ENCODE peak calls at places on chromosomes 5 and 9, in ten cellular contexts. D, H, V, P, F, C, E, B, O and Y are unnamed samples.

GRCh38 chr5:117681855-117682254 is 1107.2 kb upstream of the SEMA6A start:
- DNase-seq in H (no peak), O (no peak), E (no peak), P (no peak), F (no peak), D (no peak), C (no peak), B (no peak), V (no peak), Y (no peak)

GRCh38 chr5:1110930-1111726 is 735 bp downstream of the SLC12A7 start:
- DNase-seq in O (no peak), D (no peak), V (no peak), P (no peak), B (no peak), F (no peak), C (no peak), H (peak; percentile 22), E (no peak), Y (no peak)

GRCh38 chr9:112007575-112008240 is 111.1 kb downstream of the UGCG start:
- DNase-seq in B (no peak), O (no peak), V (no peak), E (no peak), C (no peak), H (no peak), D (no peak), P (no peak), F (no peak), Y (no peak)

GRCh38 chr9:114321759-114322158 is 1.1 kb upstream of the ORM1 start:
- DNase-seq in C (no peak), D (no peak), E (no peak), V (no peak), P (no peak), O (no peak), F (peak; percentile 78), H (no peak), B (no peak), Y (no peak)

GRCh38 chr9:90368241-90368640 is 274.4 kb downstream of the DIRAS2 start:
- DNase-seq in P (no peak), O (no peak), H (no peak), D (no peak), C (no peak), B (no peak), V (no peak), E (no peak), F (no peak), Y (no peak)

GRCh38 chr9:91207889-91208651 is 153.6 kb downstream of the AUH start:
- DNase-seq in F (peak; percentile 71), E (peak; percentile 43), P (no peak), D (peak; percentile 72), O (no peak), V (no peak), B (no peak), C (no peak), H (no peak), Y (no peak)

GRCh38 chr5:64285188-64286130 is 119.8 kb downstream of the RNF180 start:
- DNase-seq in B (no peak), P (no peak), F (no peak), H (no peak), C (no peak), D (no peak), O (no peak), E (no peak), V (no peak), Y (no peak)

GRCh38 chr5:129698661-129699060 is 49.2 kb upstream of the MINAR2 start:
- DNase-seq in C (no peak), H (no peak), F (no peak), E (no peak), O (no peak), D (no peak), V (no peak), B (no peak), P (no peak), Y (no peak)

GRCh38 chr5:115414406-115415142 is 118.1 kb upstream of the CCDC112 start:
- DNase-seq in V (peak; percentile 50), B (no peak), P (no peak), C (no peak), H (no peak), F (peak; percentile 99), O (no peak), E (no peak), D (no peak), Y (no peak)

GRCh38 chr5:101897914-101898313 is 398.2 kb downstream of the SLCO4C1 start:
- DNase-seq in P (no peak), O (no peak), V (no peak), F (no peak), H (peak; percentile 8), E (no peak), B (no peak), C (no peak), D (peak; percentile 10), Y (no peak)

GRCh38 chr5:29122306-29122705 is 2071.2 kb upstream of the CDH6 start:
- DNase-seq in C (no peak), D (no peak), E (no peak), P (no peak), V (no peak), B (no peak), H (no peak), F (no peak), O (no peak), Y (no peak)

GRCh38 chr9:129675656-129676055 is 10.2 kb downstream of the PRRX2 start:
- DNase-seq in V (no peak), H (no peak), B (no peak), P (no peak), D (no peak), F (no peak), O (no peak), E (no peak), C (no peak), Y (no peak)

DNA sequence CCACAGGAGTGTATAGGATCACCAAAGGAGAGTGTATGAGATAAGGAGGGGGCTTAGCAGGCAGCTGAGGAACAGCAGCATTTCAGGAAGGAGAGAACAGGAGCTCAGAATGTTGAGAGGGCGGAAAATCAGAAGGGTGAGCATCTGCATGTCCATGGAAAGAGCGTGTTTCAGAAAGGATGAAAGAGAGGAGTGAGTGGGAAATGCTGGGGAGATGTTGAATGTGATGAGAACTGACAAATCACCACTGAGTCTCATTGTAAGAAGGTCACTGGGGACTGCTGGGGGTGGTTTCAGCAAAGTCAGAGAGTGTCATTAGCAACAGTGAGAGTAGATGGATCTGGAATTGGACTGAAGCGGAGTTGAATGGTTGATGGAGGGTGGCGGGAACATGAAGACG is 65.8 kb downstream of the ANKRD33B start:
- DNase-seq in F (no peak), E (no peak), B (no peak), C (no peak), H (no peak), P (no peak), D (no peak), O (no peak), V (no peak), Y (no peak)
- TF ChIP-seq POLR2A in F (no peak), E (no peak), B (no peak), C (no peak), H (no peak), P (no peak), D (no peak), O (no peak), V (no peak), Y (no peak)

GRCh38 chr5:134510970-134511795 is 14.3 kb upstream of the JADE2 start:
- DNase-seq in H (peak; percentile 82), B (no peak), O (no peak), P (no peak), V (no peak), D (no peak), C (no peak), F (peak; percentile 69), E (no peak), Y (no peak)
- H3K4me3 ChIP-seq in H (no peak overlapping the region), B (no peak overlapping the region), O (no peak overlapping the region), P (no peak overlapping the region), V (no peak overlapping the region), D (no peak overlapping the region), C (no peak overlapping the region), F (no peak overlapping the region), E (no peak overlapping the region), Y (no peak overlapping the region)

GRCh38 chr5:59360130-59360555 is 533.4 kb downstream of the PDE4D start:
- DNase-seq in E (no peak), F (no peak), C (no peak), D (peak; percentile 86), H (peak; percentile 84), P (no peak), O (no peak), V (no peak), B (no peak), Y (no peak)
- TF ChIP-seq POLR2A in E (no peak), F (no peak), C (no peak), D (no peak), H (no peak), P (no peak), O (no peak), V (no peak), B (no peak), Y (no peak)

GRCh38 chr5:141366016-141366896 is 2.3 kb downstream of the PCDHGA5 start:
- DNase-seq in H (no peak), B (no peak), E (no peak), P (no peak), V (no peak), C (no peak), F (no peak), D (no peak), O (no peak), Y (no peak)

GRCh38 chr5:141373673-141374317 is at the start of gene PCDHGA6:
- DNase-seq in O (no peak), B (no peak), H (no peak), E (no peak), V (no peak), C (no peak), F (peak; percentile 58), D (peak; percentile 16), P (no peak), Y (no peak)

GRCh38 chr5:141369994-141370848 is at the start of gene PCDHGB3:
- DNase-seq in V (peak; percentile 21), E (no peak), O (no peak), C (no peak), P (no peak), D (peak; percentile 77), B (no peak), H (peak; percentile 55), F (peak; percentile 74), Y (no peak)

GRCh38 chr5:141374627-141375026 is 936 bp downstream of the PCDHGA6 start:
- DNase-seq in E (no peak), F (no peak), D (no peak), O (no peak), H (no peak), C (no peak), P (no peak), B (no peak), V (no peak), Y (no peak)

DNA sequence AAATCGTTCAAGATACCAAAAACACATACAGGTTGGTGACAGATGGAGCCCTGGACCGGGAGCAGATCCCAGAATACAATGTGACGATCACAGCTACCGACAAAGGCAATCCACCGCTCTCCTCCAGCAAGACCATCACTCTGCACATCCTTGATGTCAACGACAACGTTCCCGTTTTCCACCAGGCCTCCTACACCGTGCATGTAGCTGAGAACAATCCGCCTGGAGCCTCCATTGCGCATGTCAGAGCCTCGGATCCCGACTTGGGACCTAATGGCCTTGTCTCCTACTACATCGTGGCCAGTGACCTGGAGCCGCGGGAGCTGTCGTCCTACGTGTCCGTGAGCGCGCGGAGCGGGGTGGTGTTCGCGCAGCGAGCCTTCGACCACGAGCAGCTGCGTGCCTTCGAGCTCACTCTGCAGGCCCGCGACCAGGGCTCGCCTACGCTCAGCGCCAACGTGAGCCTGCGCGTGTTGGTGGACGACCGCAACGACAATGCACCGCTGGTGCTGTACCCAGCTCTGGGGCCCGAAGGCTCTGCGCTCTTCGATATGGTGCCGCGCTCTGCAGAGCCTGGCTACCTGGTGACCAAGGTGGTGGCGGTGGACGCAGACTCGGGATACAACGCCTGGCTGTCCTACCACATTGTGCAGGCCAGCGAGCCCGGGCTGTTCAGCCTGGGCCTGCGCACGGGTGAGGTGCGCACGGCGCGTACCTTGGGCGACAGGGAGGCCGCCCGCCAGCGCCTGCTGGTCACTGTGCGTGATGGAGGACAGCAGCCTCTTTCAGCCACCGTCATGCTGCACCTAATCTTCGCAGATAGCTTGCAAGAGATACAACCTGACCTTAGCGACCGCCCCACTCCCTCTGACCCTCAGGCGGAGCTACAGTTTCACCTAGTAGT is 1.8 kb downstream of the PCDHGB3 start:
- DNase-seq in O (no peak), C (no peak), P (no peak), E (no peak), F (no peak), B (no peak), D (no peak), V (no peak), H (no peak), Y (no peak)
- H3K4me3 ChIP-seq in O (no peak overlapping the region), C (no peak overlapping the region), P (no peak overlapping the region), E (no peak overlapping the region), F (no peak overlapping the region), B (no peak overlapping the region), D (no peak overlapping the region), V (no peak overlapping the region), H (no peak overlapping the region), Y (no peak overlapping the region)